ENCODE peak calls at places on chromosome 10, in ten cellular contexts. One of them, this sample, is unnamed. For H3K4me1, the result is how much of the 10 kb centered on the place peaks cover.

GRCh38 chr10:95328013-95328412 is 37.2 kb upstream of the PDLIM1 start:
- DNase-seq in prostate gland: no peak
- DNase-seq in breast epithelium: no peak
- DNase-seq in spleen: no peak
- DNase-seq in endothelial cell of umbilical vein: no peak
- DNase-seq in transverse colon: no peak
- DNase-seq in stomach: no peak
- DNase-seq in HepG2: no peak
- DNase-seq in GM23338: no peak
- DNase-seq in Panc1: no peak
- DNase-seq in this sample: no peak

GRCh38 chr10:82358486-82359097 is 483.6 kb downstream of the NRG3 start:
- DNase-seq in prostate gland: no peak
- DNase-seq in breast epithelium: no peak
- DNase-seq in spleen: no peak
- DNase-seq in endothelial cell of umbilical vein: no peak
- DNase-seq in transverse colon: no peak
- DNase-seq in stomach: no peak
- DNase-seq in HepG2: no peak
- DNase-seq in GM23338: no peak
- DNase-seq in Panc1: peak
- DNase-seq in this sample: no peak

GRCh38 chr10:80552151-80552646 is 14.5 kb downstream of the SH2D4B start:
- DNase-seq in prostate gland: no peak
- DNase-seq in breast epithelium: no peak
- DNase-seq in spleen: no peak
- DNase-seq in endothelial cell of umbilical vein: peak
- DNase-seq in transverse colon: peak
- DNase-seq in stomach: peak
- DNase-seq in HepG2: peak
- DNase-seq in GM23338: peak
- DNase-seq in Panc1: no peak
- DNase-seq in this sample: no peak

GRCh38 chr10:71083457-71083975 is 128.9 kb upstream of the UNC5B start:
- DNase-seq in prostate gland: no peak
- DNase-seq in breast epithelium: no peak
- DNase-seq in spleen: peak
- DNase-seq in endothelial cell of umbilical vein: no peak
- DNase-seq in transverse colon: no peak
- DNase-seq in stomach: peak
- DNase-seq in HepG2: no peak
- DNase-seq in GM23338: no peak
- DNase-seq in Panc1: no peak
- DNase-seq in this sample: no peak

GRCh38 chr10:20299037-20299557 is 482.9 kb downstream of the PLXDC2 start:
- DNase-seq in prostate gland: no peak
- DNase-seq in breast epithelium: no peak
- DNase-seq in spleen: no peak
- DNase-seq in endothelial cell of umbilical vein: no peak
- DNase-seq in transverse colon: no peak
- DNase-seq in stomach: no peak
- DNase-seq in HepG2: no peak
- DNase-seq in GM23338: peak
- DNase-seq in Panc1: no peak
- DNase-seq in this sample: no peak

GRCh38 chr10:11255796-11256444 is 238.2 kb downstream of the CELF2 start:
- DNase-seq in prostate gland: no peak
- DNase-seq in breast epithelium: no peak
- DNase-seq in spleen: no peak
- DNase-seq in endothelial cell of umbilical vein: no peak
- DNase-seq in transverse colon: no peak
- DNase-seq in stomach: no peak
- DNase-seq in HepG2: no peak
- DNase-seq in GM23338: no peak
- DNase-seq in Panc1: no peak
- DNase-seq in this sample: no peak

GRCh38 chr10:93701903-93702277 is 502 bp downstream of the FRA10AC1 start:
- DNase-seq in prostate gland: peak
- DNase-seq in breast epithelium: no peak
- DNase-seq in spleen: no peak
- DNase-seq in endothelial cell of umbilical vein: no peak
- DNase-seq in transverse colon: no peak
- DNase-seq in stomach: no peak
- DNase-seq in HepG2: peak
- DNase-seq in GM23338: peak
- DNase-seq in Panc1: no peak
- DNase-seq in this sample: no peak

GRCh38 chr10:125265579-125265955 is 105.2 kb upstream of the CTBP2 start:
- DNase-seq in prostate gland: no peak
- DNase-seq in breast epithelium: no peak
- DNase-seq in spleen: no peak
- DNase-seq in endothelial cell of umbilical vein: no peak
- DNase-seq in transverse colon: no peak
- DNase-seq in stomach: no peak
- DNase-seq in HepG2: no peak
- DNase-seq in GM23338: no peak
- DNase-seq in Panc1: no peak
- DNase-seq in this sample: no peak

GRCh38 chr10:36188054-36188453 is 546.0 kb upstream of the FZD8 start:
- DNase-seq in prostate gland: no peak
- DNase-seq in breast epithelium: no peak
- DNase-seq in spleen: no peak
- DNase-seq in endothelial cell of umbilical vein: no peak
- DNase-seq in transverse colon: no peak
- DNase-seq in stomach: no peak
- DNase-seq in HepG2: no peak
- DNase-seq in GM23338: peak
- DNase-seq in Panc1: no peak
- DNase-seq in this sample: no peak

GRCh38 chr10:90675621-90676020 is 182.2 kb downstream of the HTR7 start:
- DNase-seq in prostate gland: no peak
- DNase-seq in breast epithelium: no peak
- DNase-seq in spleen: no peak
- DNase-seq in endothelial cell of umbilical vein: no peak
- DNase-seq in transverse colon: no peak
- DNase-seq in stomach: no peak
- DNase-seq in HepG2: no peak
- DNase-seq in GM23338: no peak
- DNase-seq in Panc1: no peak
- DNase-seq in this sample: no peak

GRCh38 chr10:101237080-101237817 is 8.0 kb upstream of the LBX1 start:
- DNase-seq in prostate gland: no peak
- DNase-seq in breast epithelium: no peak
- DNase-seq in spleen: no peak
- DNase-seq in endothelial cell of umbilical vein: peak
- DNase-seq in transverse colon: no peak
- DNase-seq in stomach: no peak
- DNase-seq in HepG2: no peak
- DNase-seq in GM23338: peak
- DNase-seq in Panc1: no peak
- DNase-seq in this sample: no peak

GRCh38 chr10:112724404-112724991 is 225.5 kb upstream of the TCF7L2 start:
- DNase-seq in prostate gland: no peak
- DNase-seq in breast epithelium: no peak
- DNase-seq in spleen: no peak
- DNase-seq in endothelial cell of umbilical vein: no peak
- DNase-seq in transverse colon: no peak
- DNase-seq in stomach: no peak
- DNase-seq in HepG2: peak
- DNase-seq in GM23338: no peak
- DNase-seq in Panc1: no peak
- DNase-seq in this sample: no peak

GRCh38 chr10:128049226-128050010 is 76.8 kb downstream of the MKI67 start:
- DNase-seq in prostate gland: no peak
- DNase-seq in breast epithelium: no peak
- DNase-seq in spleen: peak
- DNase-seq in endothelial cell of umbilical vein: no peak
- DNase-seq in transverse colon: no peak
- DNase-seq in stomach: no peak
- DNase-seq in HepG2: no peak
- DNase-seq in GM23338: no peak
- DNase-seq in Panc1: no peak
- DNase-seq in this sample: no peak

GRCh38 chr10:113000876-113001598 is 51.0 kb downstream of the TCF7L2 start:
- DNase-seq in prostate gland: peak
- DNase-seq in breast epithelium: peak
- DNase-seq in spleen: no peak
- DNase-seq in endothelial cell of umbilical vein: no peak
- DNase-seq in transverse colon: peak
- DNase-seq in stomach: no peak
- DNase-seq in HepG2: no peak
- DNase-seq in GM23338: peak
- DNase-seq in Panc1: no peak
- DNase-seq in this sample: no peak

GRCh38 chr10:43259981-43260761 is 6.7 kb downstream of the RASGEF1A start:
- DNase-seq in prostate gland: peak
- DNase-seq in breast epithelium: no peak
- DNase-seq in spleen: peak
- DNase-seq in endothelial cell of umbilical vein: no peak
- DNase-seq in transverse colon: no peak
- DNase-seq in stomach: no peak
- DNase-seq in HepG2: no peak
- DNase-seq in GM23338: no peak
- DNase-seq in Panc1: no peak
- DNase-seq in this sample: no peak
- TF ChIP-seq POLR2AphosphoS5 in prostate gland: no peak
- TF ChIP-seq POLR2AphosphoS5 in breast epithelium: no peak
- TF ChIP-seq POLR2AphosphoS5 in spleen: no peak
- TF ChIP-seq POLR2AphosphoS5 in endothelial cell of umbilical vein: no peak
- TF ChIP-seq POLR2AphosphoS5 in transverse colon: no peak
- TF ChIP-seq POLR2AphosphoS5 in stomach: no peak
- TF ChIP-seq POLR2AphosphoS5 in HepG2: no peak
- TF ChIP-seq POLR2AphosphoS5 in GM23338: no peak
- TF ChIP-seq POLR2AphosphoS5 in Panc1: no peak
- TF ChIP-seq POLR2AphosphoS5 in this sample: no peak

DNA sequence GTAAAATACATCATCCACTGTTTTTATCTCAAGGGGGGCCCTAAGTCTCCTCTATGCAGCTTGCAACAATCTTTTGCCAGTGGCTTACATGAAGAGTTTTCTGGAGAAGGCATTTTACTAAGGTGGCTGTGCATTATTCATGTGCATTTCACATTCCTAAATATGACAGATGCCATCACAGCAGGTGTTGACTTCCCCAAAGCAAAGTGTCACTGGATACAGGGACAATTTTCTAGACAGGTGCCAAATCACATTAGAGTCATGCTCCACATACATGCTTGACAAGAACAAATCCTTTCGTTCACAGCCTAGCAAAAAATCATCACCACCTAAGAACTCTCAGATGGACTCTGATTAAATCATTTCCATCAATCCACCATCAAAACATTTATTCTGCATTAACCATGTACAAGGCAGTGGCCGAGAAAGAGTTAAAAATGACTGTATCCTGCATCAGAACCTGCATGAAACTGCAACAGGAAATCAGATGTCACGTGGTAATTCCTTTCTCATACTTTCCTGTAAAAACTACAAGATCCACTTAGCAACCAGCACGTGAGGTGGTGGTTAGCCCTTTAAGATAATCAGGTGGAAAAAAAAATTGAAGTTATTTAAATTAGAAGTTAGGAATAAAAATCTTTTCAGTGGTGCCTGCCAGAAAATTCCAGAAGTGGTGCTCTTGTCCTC is 88.2 kb upstream of the AFAP1L2 start:
- DNase-seq in prostate gland: no peak
- DNase-seq in breast epithelium: no peak
- DNase-seq in spleen: no peak
- DNase-seq in endothelial cell of umbilical vein: peak
- DNase-seq in transverse colon: no peak
- DNase-seq in stomach: no peak
- DNase-seq in HepG2: no peak
- DNase-seq in GM23338: no peak
- DNase-seq in Panc1: no peak
- DNase-seq in this sample: no peak
- H3K4me1 ChIP-seq in prostate gland: under half
- H3K4me1 ChIP-seq in breast epithelium: under half
- H3K4me1 ChIP-seq in spleen: under half
- H3K4me1 ChIP-seq in endothelial cell of umbilical vein: under half
- H3K4me1 ChIP-seq in transverse colon: under half
- H3K4me1 ChIP-seq in stomach: under half
- H3K4me1 ChIP-seq in HepG2: half or more
- H3K4me1 ChIP-seq in GM23338: under half
- H3K4me1 ChIP-seq in Panc1: under half
- H3K4me1 ChIP-seq in this sample: under half

DNA sequence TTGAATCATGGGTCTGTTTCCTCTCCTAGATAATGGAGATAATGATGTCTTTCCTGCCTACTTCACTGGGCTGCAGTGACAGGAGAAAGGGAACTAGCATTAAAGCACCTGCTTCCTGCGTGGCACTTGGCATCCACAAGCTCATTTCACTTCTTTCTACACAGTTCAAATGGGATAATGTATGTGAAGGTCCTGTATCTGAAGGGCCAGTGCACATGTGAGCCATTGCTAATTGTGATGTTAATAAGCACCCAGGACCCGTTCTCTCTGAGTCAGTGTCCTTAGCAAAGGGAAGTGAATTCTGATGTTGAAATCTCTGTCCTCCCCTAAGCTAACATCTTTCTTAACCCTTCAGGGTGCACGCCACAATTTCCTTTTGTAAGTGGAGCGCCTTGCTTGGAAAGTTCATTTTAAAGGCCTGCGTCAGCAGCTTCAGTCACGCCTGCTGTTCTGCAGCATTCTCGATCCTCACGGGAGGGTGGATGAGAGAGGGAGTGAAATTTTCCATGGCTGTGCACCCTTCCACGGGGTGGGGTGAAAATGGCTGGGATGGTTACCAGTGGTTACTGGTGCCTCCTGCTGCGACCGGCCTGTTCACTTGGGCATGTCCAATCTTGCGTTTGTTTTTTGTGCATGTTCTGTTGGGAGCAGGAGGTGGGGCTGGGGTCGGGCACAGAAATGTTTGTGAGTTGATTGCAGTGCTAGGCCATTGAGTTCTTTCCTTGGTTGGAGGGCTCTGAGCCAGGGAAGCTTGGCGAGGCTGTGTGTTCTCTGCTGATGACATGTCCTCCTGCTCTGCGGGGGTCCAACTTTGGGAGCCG is 59.2 kb downstream of the HK1 start:
- DNase-seq in prostate gland: peak
- DNase-seq in breast epithelium: no peak
- DNase-seq in spleen: no peak
- DNase-seq in endothelial cell of umbilical vein: peak
- DNase-seq in transverse colon: no peak
- DNase-seq in stomach: no peak
- DNase-seq in HepG2: no peak
- DNase-seq in GM23338: peak
- DNase-seq in Panc1: no peak
- DNase-seq in this sample: peak
- TF ChIP-seq POLR2AphosphoS5 in prostate gland: peak
- TF ChIP-seq POLR2AphosphoS5 in breast epithelium: no peak
- TF ChIP-seq POLR2AphosphoS5 in spleen: no peak
- TF ChIP-seq POLR2AphosphoS5 in endothelial cell of umbilical vein: no peak
- TF ChIP-seq POLR2AphosphoS5 in transverse colon: no peak
- TF ChIP-seq POLR2AphosphoS5 in stomach: peak
- TF ChIP-seq POLR2AphosphoS5 in HepG2: no peak
- TF ChIP-seq POLR2AphosphoS5 in GM23338: no peak
- TF ChIP-seq POLR2AphosphoS5 in Panc1: no peak
- TF ChIP-seq POLR2AphosphoS5 in this sample: peak

DNA sequence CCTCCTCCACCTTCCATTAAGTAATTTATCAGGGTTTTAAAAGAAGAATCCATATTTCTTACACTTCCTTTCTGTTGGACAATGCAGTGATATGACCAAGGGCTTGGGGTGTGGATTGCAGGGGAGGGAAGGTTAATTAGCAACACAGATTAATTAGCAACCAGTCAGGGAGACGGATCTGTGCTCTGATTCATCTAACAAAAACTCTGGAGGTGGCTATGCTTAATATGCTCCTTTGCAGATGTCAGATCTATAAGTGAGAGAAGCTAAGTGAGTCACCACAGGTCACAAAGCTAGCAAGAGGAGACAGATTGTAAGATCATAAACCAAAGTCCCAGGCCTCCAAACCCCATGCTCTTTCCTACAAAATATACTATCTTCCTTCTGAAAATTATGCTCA is 178.8 kb upstream of the ITGB1 start:
- DNase-seq in prostate gland: no peak
- DNase-seq in breast epithelium: no peak
- DNase-seq in spleen: no peak
- DNase-seq in endothelial cell of umbilical vein: no peak
- DNase-seq in transverse colon: no peak
- DNase-seq in stomach: no peak
- DNase-seq in HepG2: no peak
- DNase-seq in GM23338: no peak
- DNase-seq in Panc1: no peak
- DNase-seq in this sample: no peak
- H3K4me1 ChIP-seq in prostate gland: under half
- H3K4me1 ChIP-seq in breast epithelium: under half
- H3K4me1 ChIP-seq in spleen: under half
- H3K4me1 ChIP-seq in endothelial cell of umbilical vein: under half
- H3K4me1 ChIP-seq in transverse colon: under half
- H3K4me1 ChIP-seq in stomach: under half
- H3K4me1 ChIP-seq in HepG2: under half
- H3K4me1 ChIP-seq in GM23338: under half
- H3K4me1 ChIP-seq in Panc1: under half
- H3K4me1 ChIP-seq in this sample: under half